ENCODE peak calls at places on chromosome 16, in seven cellular contexts. E is IMR-90, I is H9, A is trophoblast cell, L is neuronal stem cell, Q is H1, T is mesenchymal stem cell. K is an unnamed sample.

GRCh38 chr16:68206224-68206623 is 29.7 kb downstream of the ESRP2 start:
- DNase-seq in I (no peak), E (no peak), Q (no peak), L (no peak), A (no peak), T (no peak), K (no peak)

GRCh38 chr16:7025616-7026190 is 306.9 kb upstream of the RBFOX1 start:
- DNase-seq in L (peak), I (peak), E (no peak), T (no peak), Q (peak), A (peak), K (peak)

GRCh38 chr16:74045539-74045938 is 251.1 kb upstream of the PSMD7 start:
- DNase-seq in L (no peak), E (no peak), I (no peak), T (no peak), A (no peak), Q (no peak), K (no peak)

GRCh38 chr16:84121007-84121406 is 4.3 kb upstream of the MBTPS1 start:
- DNase-seq in Q (no peak), L (no peak), T (no peak), A (no peak), I (no peak), E (no peak), K (no peak)

GRCh38 chr16:75256871-75257343 is 5.5 kb upstream of the BCAR1 start:
- DNase-seq in I (peak), L (no peak), T (peak), A (no peak), Q (no peak), E (peak), K (peak)

GRCh38 chr16:12906271-12906670 is 4.9 kb downstream of the SHISA9 start:
- DNase-seq in L (no peak), E (no peak), Q (no peak), T (no peak), I (no peak), A (no peak), K (no peak)

GRCh38 chr16:11323551-11324336 is 21.5 kb upstream of the RMI2 start:
- DNase-seq in A (no peak), Q (no peak), T (no peak), E (no peak), L (no peak), I (no peak), K (no peak)

GRCh38 chr16:89723279-89724250 is 2.2 kb downstream of the ZNF276 start:
- DNase-seq in L (no peak), T (no peak), I (no peak), E (peak), Q (no peak), A (no peak), K (no peak)

GRCh38 chr16:51237861-51238378 is 86.8 kb upstream of the SALL1 start:
- DNase-seq in A (no peak), I (no peak), E (no peak), T (no peak), L (no peak), Q (no peak), K (peak)

GRCh38 chr16:6644916-6645315 is 687.7 kb upstream of the RBFOX1 start:
- DNase-seq in L (no peak), Q (no peak), T (no peak), E (no peak), A (no peak), I (no peak), K (no peak)

GRCh38 chr16:76577003-76577402 is 299.8 kb downstream of the CNTNAP4 start:
- DNase-seq in T (no peak), A (no peak), I (no peak), E (no peak), L (no peak), Q (no peak), K (no peak)

GRCh38 chr16:86252596-86252995 is 257.7 kb upstream of the FOXF1 start:
- DNase-seq in Q (peak), L (peak), T (peak), E (peak), A (no peak), I (peak), K (peak)

GRCh38 chr16:86251682-86252081 is 258.6 kb upstream of the FOXF1 start:
- DNase-seq in T (peak), I (no peak), L (no peak), A (no peak), E (peak), Q (no peak), K (no peak)

GRCh38 chr16:86248325-86248905 is 261.9 kb upstream of the FOXF1 start:
- DNase-seq in T (no peak), Q (no peak), A (no peak), L (no peak), I (no peak), E (no peak), K (no peak)

GRCh38 chr16:86245895-86246294 is 264.4 kb upstream of the FOXF1 start:
- DNase-seq in L (no peak), A (no peak), T (no peak), I (no peak), E (no peak), Q (no peak), K (no peak)

DNA sequence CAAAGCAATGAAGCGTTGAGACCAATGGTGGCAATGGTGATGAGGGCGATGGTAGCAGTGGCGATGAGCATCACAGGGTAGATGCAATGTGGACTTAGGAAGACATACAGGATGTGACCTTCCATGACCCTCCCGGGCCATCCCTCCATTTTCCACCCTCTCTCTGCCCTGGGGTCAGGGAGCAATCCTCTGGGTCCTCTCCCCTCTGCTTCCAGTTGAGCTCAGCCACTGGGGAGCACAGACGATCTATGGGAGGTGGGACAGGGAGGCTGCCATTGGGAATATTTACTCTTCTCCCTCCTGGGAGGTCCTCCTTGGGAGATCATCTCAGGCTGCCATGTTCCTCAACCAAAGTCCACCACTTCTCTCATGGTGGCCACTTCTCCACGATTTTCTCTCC is 260.7 kb upstream of the FOXF1 start:
- DNase-seq in E (no peak), Q (no peak), A (no peak), T (no peak), L (no peak), I (no peak), K (no peak)
- H2BK5ac ChIP-seq in E (peak), Q (no peak), A (no peak), T (no peak), L (no peak), I (no peak), K (no peak)

DNA sequence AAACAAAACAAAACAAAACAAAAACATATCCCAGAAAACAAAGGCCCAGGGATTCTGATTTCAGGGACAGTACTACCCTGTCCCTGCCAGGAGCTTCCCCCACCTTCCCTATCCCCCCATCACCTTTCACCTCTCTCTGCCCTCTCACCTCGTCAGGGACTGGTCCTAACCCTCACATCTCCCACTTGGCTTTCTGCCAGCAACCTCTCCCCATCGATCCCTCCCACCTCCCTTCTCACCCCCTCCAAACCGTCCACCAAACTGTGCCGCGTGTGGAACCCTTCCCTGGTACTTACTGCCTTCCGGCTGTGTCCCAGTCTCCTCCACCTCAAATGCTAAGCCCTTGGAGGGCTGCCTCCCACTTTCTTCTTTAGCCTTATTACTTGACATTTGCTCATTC is 36.4 kb downstream of the TMEM186 start:
- DNase-seq in E (no peak), Q (no peak), T (no peak), A (no peak), L (no peak), I (no peak), K (no peak)
- H2BK5ac ChIP-seq in E (no peak), Q (no peak), T (no peak), A (no peak), L (no peak), I (no peak), K (no peak)

GRCh38 chr16:17970366-17970765 is 366.2 kb downstream of the NPIPA8 start:
- DNase-seq in I (no peak), A (no peak), Q (no peak), L (no peak), T (no peak), E (no peak), K (no peak)

GRCh38 chr16:17962726-17963125 is 373.8 kb downstream of the NPIPA8 start:
- DNase-seq in T (no peak), Q (no peak), E (no peak), A (no peak), L (no peak), I (no peak), K (no peak)

GRCh38 chr16:17964196-17964595 is 372.3 kb downstream of the NPIPA8 start:
- DNase-seq in A (no peak), T (no peak), E (no peak), Q (no peak), I (no peak), L (no peak), K (no peak)

GRCh38 chr16:17963185-17963836 is 373.2 kb downstream of the NPIPA8 start:
- DNase-seq in E (no peak), Q (no peak), I (no peak), T (no peak), L (no peak), A (no peak), K (no peak)

DNA sequence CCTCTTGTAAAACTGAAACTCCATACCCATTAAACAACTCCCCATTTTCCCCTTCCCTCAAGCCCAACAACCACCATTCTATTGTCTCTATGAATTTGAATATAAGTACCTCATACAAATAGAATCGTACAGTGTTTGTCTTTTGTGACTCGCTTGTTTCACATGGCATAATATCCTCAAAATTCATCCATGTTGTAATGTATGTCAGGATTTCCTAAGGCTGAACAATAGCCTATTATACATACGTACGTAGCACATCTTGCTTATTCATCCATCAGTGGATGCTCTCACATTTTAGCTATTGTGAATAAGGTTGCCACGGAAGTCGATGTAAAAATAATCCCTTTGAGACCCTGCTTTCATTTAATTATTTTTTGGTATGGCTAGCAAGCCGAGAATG is 371.4 kb downstream of the NPIPA8 start:
- DNase-seq in I (no peak), E (no peak), A (no peak), Q (no peak), L (no peak), T (no peak), K (no peak)
- H2BK5ac ChIP-seq in I (no peak), E (no peak), A (no peak), Q (no peak), L (no peak), T (no peak), K (no peak)

DNA sequence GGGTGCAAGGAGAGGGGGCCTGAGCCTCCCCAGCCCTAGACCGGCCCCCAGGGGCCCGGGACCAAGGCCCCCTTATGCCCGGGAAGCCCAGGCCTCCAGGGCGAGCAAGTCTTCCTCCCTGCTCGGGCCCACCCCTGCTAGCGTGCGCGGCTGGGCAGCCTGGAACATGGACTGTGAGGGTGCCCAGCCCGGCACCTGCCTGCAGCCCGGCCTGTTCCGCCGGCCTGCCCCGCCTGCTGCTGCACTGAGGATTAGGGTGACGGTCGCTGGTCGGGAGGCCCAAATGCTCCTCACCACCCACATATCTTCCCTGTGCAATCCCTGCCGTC is 6.0 kb downstream of the HS3ST6 start:
- DNase-seq in L (no peak), A (no peak), E (no peak), T (no peak), I (no peak), Q (no peak), K (no peak)
- H2BK5ac ChIP-seq in L (no peak), A (no peak), E (no peak), T (no peak), I (no peak), Q (no peak), K (no peak)